ENCODE peak calls at places on chromosomes 12 and 14, in six cellular contexts. One of them, this sample, is unnamed. For H3K4me1, the result is how much of the 10 kb centered on the place peaks cover.

GRCh38 chr12:49540229-49541139 is 1.7 kb downstream of the KCNH3 start:
- DNase-seq in GM23338: no peak
- DNase-seq in Panc1: no peak
- DNase-seq in naive thymus-derived CD4-positive, alpha-beta T cell: no peak
- DNase-seq in OCI-LY7: no peak
- DNase-seq in aorta: no peak
- DNase-seq in this sample: no peak

GRCh38 chr14:70812124-70812818 is 3.0 kb upstream of the MAP3K9 start:
- DNase-seq in GM23338: no peak
- DNase-seq in Panc1: no peak
- DNase-seq in naive thymus-derived CD4-positive, alpha-beta T cell: no peak
- DNase-seq in OCI-LY7: no peak
- DNase-seq in aorta: no peak
- DNase-seq in this sample: no peak

GRCh38 chr12:109113661-109114321 is 2.6 kb upstream of the ACACB start:
- DNase-seq in GM23338: no peak
- DNase-seq in Panc1: no peak
- DNase-seq in naive thymus-derived CD4-positive, alpha-beta T cell: no peak
- DNase-seq in OCI-LY7: no peak
- DNase-seq in aorta: no peak
- DNase-seq in this sample: no peak

GRCh38 chr12:80776706-80777105 is 60.0 kb downstream of the MYF5 start:
- DNase-seq in GM23338: no peak
- DNase-seq in Panc1: no peak
- DNase-seq in naive thymus-derived CD4-positive, alpha-beta T cell: no peak
- DNase-seq in OCI-LY7: no peak
- DNase-seq in aorta: no peak
- DNase-seq in this sample: no peak

GRCh38 chr14:52325126-52325525 is 11.0 kb downstream of the PTGER2 start:
- DNase-seq in GM23338: no peak
- DNase-seq in Panc1: no peak
- DNase-seq in naive thymus-derived CD4-positive, alpha-beta T cell: no peak
- DNase-seq in OCI-LY7: peak
- DNase-seq in aorta: no peak
- DNase-seq in this sample: no peak

GRCh38 chr12:90152897-90153624 is 444.4 kb upstream of the ATP2B1 start:
- DNase-seq in GM23338: no peak
- DNase-seq in Panc1: no peak
- DNase-seq in naive thymus-derived CD4-positive, alpha-beta T cell: no peak
- DNase-seq in OCI-LY7: no peak
- DNase-seq in aorta: no peak
- DNase-seq in this sample: no peak

GRCh38 chr12:17030338-17030737 is 424.4 kb upstream of the LMO3 start:
- DNase-seq in GM23338: no peak
- DNase-seq in Panc1: no peak
- DNase-seq in naive thymus-derived CD4-positive, alpha-beta T cell: no peak
- DNase-seq in OCI-LY7: no peak
- DNase-seq in aorta: no peak
- DNase-seq in this sample: no peak

GRCh38 chr12:10218021-10218420 is 5.3 kb downstream of the GABARAPL1 start:
- DNase-seq in GM23338: no peak
- DNase-seq in Panc1: no peak
- DNase-seq in naive thymus-derived CD4-positive, alpha-beta T cell: no peak
- DNase-seq in OCI-LY7: no peak
- DNase-seq in aorta: no peak
- DNase-seq in this sample: no peak

GRCh38 chr14:96189288-96189711 is 15.3 kb upstream of the BDKRB2 start:
- DNase-seq in GM23338: no peak
- DNase-seq in Panc1: no peak
- DNase-seq in naive thymus-derived CD4-positive, alpha-beta T cell: no peak
- DNase-seq in OCI-LY7: no peak
- DNase-seq in aorta: no peak
- DNase-seq in this sample: no peak

GRCh38 chr12:121748571-121749265 is 36.2 kb downstream of the TMEM120B start:
- DNase-seq in GM23338: peak
- DNase-seq in Panc1: peak
- DNase-seq in naive thymus-derived CD4-positive, alpha-beta T cell: no peak
- DNase-seq in OCI-LY7: no peak
- DNase-seq in aorta: no peak
- DNase-seq in this sample: no peak

DNA sequence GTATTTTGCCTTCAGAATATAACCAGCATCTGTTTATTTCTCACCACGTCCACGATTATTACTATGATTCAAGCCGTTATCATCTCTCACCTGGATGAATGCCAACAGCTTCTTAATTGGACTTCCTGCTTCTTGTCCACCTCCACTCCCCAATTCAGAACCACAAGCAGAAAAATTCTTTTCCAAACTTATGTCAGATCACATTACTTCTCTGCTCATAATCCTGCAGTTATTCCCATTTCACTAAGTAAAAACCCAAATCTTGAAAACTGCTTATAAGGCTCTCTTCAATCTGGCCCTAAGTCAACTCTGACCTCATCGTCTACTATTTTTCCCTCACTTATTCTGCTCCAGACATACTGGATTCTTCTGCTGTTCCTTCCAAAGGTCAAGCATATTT is 2.0 kb downstream of the CRY1 start:
- DNase-seq in GM23338: no peak
- DNase-seq in Panc1: no peak
- DNase-seq in naive thymus-derived CD4-positive, alpha-beta T cell: no peak
- DNase-seq in OCI-LY7: no peak
- DNase-seq in aorta: no peak
- DNase-seq in this sample: no peak
- H3K4me3 ChIP-seq in GM23338: peak
- H3K4me3 ChIP-seq in Panc1: peak
- H3K4me3 ChIP-seq in naive thymus-derived CD4-positive, alpha-beta T cell: no peak
- H3K4me3 ChIP-seq in OCI-LY7: no peak
- H3K4me3 ChIP-seq in aorta: peak
- H3K4me3 ChIP-seq in this sample: peak

GRCh38 chr12:32497864-32498263 is 98.5 kb downstream of the FGD4 start:
- DNase-seq in GM23338: no peak
- DNase-seq in Panc1: no peak
- DNase-seq in naive thymus-derived CD4-positive, alpha-beta T cell: no peak
- DNase-seq in OCI-LY7: peak
- DNase-seq in aorta: no peak
- DNase-seq in this sample: no peak

GRCh38 chr12:32493282-32493681 is 93.9 kb downstream of the FGD4 start:
- DNase-seq in GM23338: no peak
- DNase-seq in Panc1: no peak
- DNase-seq in naive thymus-derived CD4-positive, alpha-beta T cell: no peak
- DNase-seq in OCI-LY7: peak
- DNase-seq in aorta: no peak
- DNase-seq in this sample: no peak

GRCh38 chr12:32496946-32497345 is 97.6 kb downstream of the FGD4 start:
- DNase-seq in GM23338: no peak
- DNase-seq in Panc1: no peak
- DNase-seq in naive thymus-derived CD4-positive, alpha-beta T cell: no peak
- DNase-seq in OCI-LY7: no peak
- DNase-seq in aorta: no peak
- DNase-seq in this sample: no peak

GRCh38 chr12:32490801-32491200 is 91.4 kb downstream of the FGD4 start:
- DNase-seq in GM23338: no peak
- DNase-seq in Panc1: no peak
- DNase-seq in naive thymus-derived CD4-positive, alpha-beta T cell: no peak
- DNase-seq in OCI-LY7: no peak
- DNase-seq in aorta: no peak
- DNase-seq in this sample: no peak

GRCh38 chr12:32494676-32495075 is 95.3 kb downstream of the FGD4 start:
- DNase-seq in GM23338: no peak
- DNase-seq in Panc1: no peak
- DNase-seq in naive thymus-derived CD4-positive, alpha-beta T cell: no peak
- DNase-seq in OCI-LY7: peak
- DNase-seq in aorta: no peak
- DNase-seq in this sample: no peak
- H3K27ac ChIP-seq in GM23338: peak
- H3K27ac ChIP-seq in Panc1: no peak
- H3K27ac ChIP-seq in naive thymus-derived CD4-positive, alpha-beta T cell: no peak
- H3K27ac ChIP-seq in OCI-LY7: peak
- H3K27ac ChIP-seq in aorta: no peak
- H3K27ac ChIP-seq in this sample: no peak

DNA sequence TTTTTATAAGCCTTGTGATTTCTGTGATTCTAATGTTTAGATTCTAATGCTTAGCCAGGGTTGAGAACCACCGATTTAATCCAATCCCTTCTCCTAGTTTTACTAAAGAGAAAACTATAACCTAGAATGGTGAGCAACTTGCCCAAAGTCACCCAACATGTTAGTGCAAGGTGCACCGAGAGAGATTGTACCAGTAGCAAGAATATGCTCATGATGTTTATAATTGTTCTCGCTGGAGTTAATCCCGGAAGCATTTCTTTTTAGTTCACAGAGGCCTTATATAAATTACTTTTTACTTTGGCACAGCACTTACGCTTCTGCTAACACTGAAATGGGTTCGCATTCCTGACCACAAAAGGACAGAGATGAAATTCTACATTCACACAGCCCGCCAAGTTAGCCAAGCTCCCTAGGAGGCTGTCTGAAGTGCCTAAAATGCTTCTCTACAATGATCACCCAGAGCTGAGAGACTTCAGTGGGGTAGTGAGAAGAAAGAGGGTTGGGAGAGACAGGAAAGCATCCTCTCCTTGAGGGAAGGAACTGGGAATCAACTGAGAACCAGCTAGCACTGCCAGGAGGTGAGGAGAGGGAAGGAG is 579 bp upstream of the BLOC1S1 start:
- DNase-seq in GM23338: peak
- DNase-seq in Panc1: no peak
- DNase-seq in naive thymus-derived CD4-positive, alpha-beta T cell: no peak
- DNase-seq in OCI-LY7: no peak
- DNase-seq in aorta: peak
- DNase-seq in this sample: peak
- H3K4me1 ChIP-seq in GM23338: under half
- H3K4me1 ChIP-seq in Panc1: under half
- H3K4me1 ChIP-seq in naive thymus-derived CD4-positive, alpha-beta T cell: under half
- H3K4me1 ChIP-seq in OCI-LY7: under half
- H3K4me1 ChIP-seq in aorta: under half
- H3K4me1 ChIP-seq in this sample: half or more

GRCh38 chr12:7387289-7387688 is 56.7 kb downstream of the CD163L1 start:
- DNase-seq in GM23338: no peak
- DNase-seq in Panc1: no peak
- DNase-seq in naive thymus-derived CD4-positive, alpha-beta T cell: no peak
- DNase-seq in OCI-LY7: no peak
- DNase-seq in aorta: no peak
- DNase-seq in this sample: no peak
- H3K4me3 ChIP-seq in GM23338: no peak
- H3K4me3 ChIP-seq in Panc1: no peak
- H3K4me3 ChIP-seq in naive thymus-derived CD4-positive, alpha-beta T cell: no peak
- H3K4me3 ChIP-seq in OCI-LY7: no peak
- H3K4me3 ChIP-seq in aorta: no peak
- H3K4me3 ChIP-seq in this sample: no peak

DNA sequence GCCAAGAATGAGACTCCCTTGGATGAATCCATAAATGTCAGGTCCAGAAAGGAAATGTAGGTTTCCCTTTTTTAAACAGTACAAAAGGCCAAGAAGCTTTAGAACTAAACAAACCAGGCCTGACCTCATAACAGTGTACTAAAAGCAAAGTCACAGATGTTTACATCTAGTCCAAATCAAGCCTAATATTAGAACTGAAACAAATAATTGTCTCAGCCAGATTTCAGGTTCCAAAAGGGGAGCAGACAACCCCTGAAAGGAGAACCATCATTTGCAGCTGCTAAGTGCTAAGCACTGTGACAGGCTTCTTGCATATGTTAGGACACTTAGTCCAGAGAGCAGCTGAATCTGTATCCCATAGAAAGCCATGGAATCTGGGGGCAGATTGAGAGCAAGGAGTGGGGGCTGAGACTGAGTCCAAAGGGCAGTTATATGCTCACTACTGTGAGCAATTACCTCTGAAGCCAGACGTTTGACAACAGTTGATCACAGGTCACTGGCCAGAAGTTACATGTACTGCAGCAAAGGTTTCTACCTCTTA is 90.1 kb downstream of the STXBP6 start:
- DNase-seq in GM23338: no peak
- DNase-seq in Panc1: no peak
- DNase-seq in naive thymus-derived CD4-positive, alpha-beta T cell: no peak
- DNase-seq in OCI-LY7: no peak
- DNase-seq in aorta: no peak
- DNase-seq in this sample: no peak
- H3K27ac ChIP-seq in GM23338: no peak
- H3K27ac ChIP-seq in Panc1: no peak
- H3K27ac ChIP-seq in naive thymus-derived CD4-positive, alpha-beta T cell: no peak
- H3K27ac ChIP-seq in OCI-LY7: no peak
- H3K27ac ChIP-seq in aorta: no peak
- H3K27ac ChIP-seq in this sample: no peak

DNA sequence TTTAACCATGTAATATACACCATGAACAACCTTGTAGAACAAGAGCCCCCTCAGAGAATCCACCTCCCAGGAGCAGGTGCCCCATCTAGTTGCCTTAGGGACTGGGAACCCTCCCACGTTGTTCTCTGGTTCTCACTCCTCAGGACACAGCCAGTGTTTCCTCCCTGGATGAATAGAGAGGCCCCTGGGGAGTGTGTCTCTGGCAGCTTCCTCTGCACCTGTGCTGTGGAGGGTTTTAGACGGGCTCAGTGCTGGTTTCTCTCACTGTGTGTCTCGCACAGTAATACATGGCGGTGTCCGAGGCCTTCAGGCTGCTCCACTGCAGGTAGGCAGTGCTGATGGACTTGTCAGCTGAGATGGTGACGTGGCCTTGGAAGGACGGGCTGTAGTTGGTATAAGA is 581.3 kb downstream of the TMEM121 start:
- DNase-seq in GM23338: no peak
- DNase-seq in Panc1: no peak
- DNase-seq in naive thymus-derived CD4-positive, alpha-beta T cell: no peak
- DNase-seq in OCI-LY7: no peak
- DNase-seq in aorta: no peak
- DNase-seq in this sample: no peak
- H3K4me1 ChIP-seq in GM23338: under half
- H3K4me1 ChIP-seq in Panc1: under half
- H3K4me1 ChIP-seq in naive thymus-derived CD4-positive, alpha-beta T cell: under half
- H3K4me1 ChIP-seq in OCI-LY7: under half
- H3K4me1 ChIP-seq in aorta: under half
- H3K4me1 ChIP-seq in this sample: under half

GRCh38 chr12:105319691-105320209 is 10.7 kb upstream of the C12orf75 start:
- DNase-seq in GM23338: peak
- DNase-seq in Panc1: no peak
- DNase-seq in naive thymus-derived CD4-positive, alpha-beta T cell: peak
- DNase-seq in OCI-LY7: peak
- DNase-seq in aorta: no peak
- DNase-seq in this sample: no peak

GRCh38 chr12:105316931-105317330 is 13.6 kb upstream of the C12orf75 start:
- DNase-seq in GM23338: no peak
- DNase-seq in Panc1: no peak
- DNase-seq in naive thymus-derived CD4-positive, alpha-beta T cell: no peak
- DNase-seq in OCI-LY7: no peak
- DNase-seq in aorta: no peak
- DNase-seq in this sample: no peak

GRCh38 chr12:105318651-105319483 is 11.6 kb upstream of the C12orf75 start:
- DNase-seq in GM23338: no peak
- DNase-seq in Panc1: no peak
- DNase-seq in naive thymus-derived CD4-positive, alpha-beta T cell: no peak
- DNase-seq in OCI-LY7: no peak
- DNase-seq in aorta: no peak
- DNase-seq in this sample: no peak

GRCh38 chr12:105317453-105317852 is 13.0 kb upstream of the C12orf75 start:
- DNase-seq in GM23338: no peak
- DNase-seq in Panc1: no peak
- DNase-seq in naive thymus-derived CD4-positive, alpha-beta T cell: no peak
- DNase-seq in OCI-LY7: no peak
- DNase-seq in aorta: no peak
- DNase-seq in this sample: no peak

GRCh38 chr12:105317942-105318614 is 12.4 kb upstream of the C12orf75 start:
- DNase-seq in GM23338: no peak
- DNase-seq in Panc1: no peak
- DNase-seq in naive thymus-derived CD4-positive, alpha-beta T cell: no peak
- DNase-seq in OCI-LY7: no peak
- DNase-seq in aorta: no peak
- DNase-seq in this sample: no peak
- H3K4me3 ChIP-seq in GM23338: no peak
- H3K4me3 ChIP-seq in Panc1: no peak
- H3K4me3 ChIP-seq in naive thymus-derived CD4-positive, alpha-beta T cell: no peak
- H3K4me3 ChIP-seq in OCI-LY7: no peak
- H3K4me3 ChIP-seq in aorta: no peak
- H3K4me3 ChIP-seq in this sample: no peak